ENCODE peak calls at places on chromosome 13, in four cellular contexts. T is neuronal stem cell, M is IMR-90, H is H9. W is an unnamed sample.
A peak's percentile ranks its signal among the peaks of the same experiment; 100 is the strongest.

GRCh38 chr13:74056829-74057564 is 77.2 kb downstream of the KLF12 start:
- DNase-seq in T (no peak), H (no peak), M (no peak), W (no peak)

GRCh38 chr13:113585828-113586355 is 1.3 kb downstream of the TFDP1 start:
- DNase-seq in M (no peak), T (no peak), H (no peak), W (no peak)

GRCh38 chr13:113650731-113651148 is 7.3 kb downstream of the ATP4B start:
- DNase-seq in H (no peak), T (no peak), M (no peak), W (no peak)

GRCh38 chr13:108227651-108228272 is 9.6 kb downstream of the ABHD13 start:
- DNase-seq in M (peak; percentile 52), T (no peak), H (no peak), W (no peak)

GRCh38 chr13:33349314-33349995 is 63.9 kb upstream of the STARD13 start:
- DNase-seq in T (peak; percentile 3), H (peak; percentile 47), M (no peak), W (peak; percentile 43)

GRCh38 chr13:100497394-100497793 is 91.2 kb downstream of the GGACT start:
- DNase-seq in T (no peak), H (no peak), M (peak; percentile 73), W (peak; percentile 40)

GRCh38 chr13:94198666-94199065 is 280.8 kb downstream of the DCT start:
- DNase-seq in M (no peak), H (no peak), T (no peak), W (peak; percentile 30)

GRCh38 chr13:28347456-28348371 is 147.2 kb downstream of the FLT1 start:
- DNase-seq in H (no peak), M (no peak), T (no peak), W (peak; percentile 69)

GRCh38 chr13:30925429-30925828 is 7.0 kb upstream of the TEX26 start:
- DNase-seq in H (no peak), T (no peak), M (no peak), W (no peak)
- H2BK5ac ChIP-seq in H (no peak overlapping the region), T (no peak overlapping the region), M (no peak overlapping the region), W (no peak overlapping the region)

GRCh38 chr13:25167775-25168174 is 4.3 kb downstream of the AMER2 start:
- DNase-seq in M (no peak), T (no peak), H (no peak), W (no peak)
- H3K27ac ChIP-seq in M (no peak overlapping the region), T (no peak overlapping the region), H (no peak overlapping the region), W (no peak overlapping the region)

DNA sequence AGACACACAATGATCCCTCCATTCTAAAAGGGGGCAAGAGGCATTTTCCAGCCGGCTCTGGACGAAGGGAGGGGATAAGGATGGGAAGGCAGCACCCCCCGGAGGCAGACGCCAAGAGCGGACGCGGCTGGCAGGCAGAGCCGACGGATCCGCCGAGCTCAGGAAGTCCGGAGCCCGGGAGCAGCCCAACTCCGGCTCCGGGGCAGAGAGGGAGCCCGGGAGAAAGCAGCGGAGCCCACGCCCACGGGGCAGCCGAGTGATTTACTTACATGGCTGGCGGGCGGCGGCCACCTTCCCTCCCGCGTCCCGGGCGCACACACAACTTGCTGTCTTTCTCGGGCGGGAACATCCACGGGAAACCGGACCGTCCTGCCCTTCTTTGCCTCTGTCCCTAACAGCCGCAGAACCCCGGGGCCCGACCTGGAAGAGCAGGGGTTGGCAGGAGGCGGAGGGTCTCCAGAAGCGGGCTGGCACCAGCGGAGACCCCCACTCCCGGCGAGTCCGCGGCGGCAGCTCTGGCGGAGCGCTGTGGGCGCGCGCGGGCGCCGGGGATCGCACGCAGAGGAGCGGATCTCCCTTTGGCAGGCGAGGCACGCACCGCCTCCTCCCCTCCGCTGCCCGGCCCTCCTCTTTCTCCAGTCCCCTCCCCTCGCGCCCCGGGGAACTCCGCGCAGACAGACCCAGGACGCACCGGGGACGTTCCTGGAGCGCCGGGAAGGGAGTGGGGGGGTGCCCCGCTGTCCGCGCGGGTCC is at the start of gene LHFPL6:
- DNase-seq in T (peak; percentile 73), M (peak; percentile 77), H (peak; percentile 72), W (peak; percentile 90)
- H2BK5ac ChIP-seq in T (peak within 1 kb of the TSS; percentile 93), M (peak within 1 kb of the TSS; percentile 71), H (no peak within 1 kb of the TSS), W (peak within 1 kb of the TSS; percentile 50)

DNA sequence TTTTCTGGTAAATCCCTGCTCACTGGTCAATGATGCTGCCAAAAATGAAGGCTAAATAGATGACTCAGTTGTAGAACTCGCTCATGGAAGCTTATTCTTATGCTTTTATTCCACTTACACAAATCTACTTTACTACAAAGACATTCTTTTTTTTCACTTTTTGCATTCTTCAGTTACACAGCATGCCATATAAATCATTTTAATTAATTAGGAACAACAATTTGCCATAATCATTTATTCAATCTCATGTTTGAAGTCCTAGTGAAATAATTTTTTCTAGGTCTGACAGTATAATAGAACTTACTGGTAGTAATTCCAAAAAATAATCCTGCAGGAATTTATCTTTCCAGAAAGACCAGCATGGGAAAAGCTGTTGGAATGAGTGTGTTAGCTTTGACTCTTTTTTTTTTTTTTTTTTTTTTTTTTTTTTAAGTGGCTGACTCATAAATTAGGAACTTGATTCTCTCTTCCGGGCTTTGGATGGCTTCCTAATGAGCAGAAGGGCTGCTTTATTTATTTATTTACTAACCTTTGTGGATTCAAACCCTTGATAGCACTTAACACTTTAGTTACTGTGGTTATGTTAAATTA is 256.7 kb downstream of the SPRY2 start:
- DNase-seq in T (no peak), M (peak; percentile 93), H (no peak), W (peak; percentile 88)
- H3K27ac ChIP-seq in T (no peak overlapping the region), M (no peak overlapping the region), H (no peak overlapping the region), W (peak overlapping the region; percentile 49)

DNA sequence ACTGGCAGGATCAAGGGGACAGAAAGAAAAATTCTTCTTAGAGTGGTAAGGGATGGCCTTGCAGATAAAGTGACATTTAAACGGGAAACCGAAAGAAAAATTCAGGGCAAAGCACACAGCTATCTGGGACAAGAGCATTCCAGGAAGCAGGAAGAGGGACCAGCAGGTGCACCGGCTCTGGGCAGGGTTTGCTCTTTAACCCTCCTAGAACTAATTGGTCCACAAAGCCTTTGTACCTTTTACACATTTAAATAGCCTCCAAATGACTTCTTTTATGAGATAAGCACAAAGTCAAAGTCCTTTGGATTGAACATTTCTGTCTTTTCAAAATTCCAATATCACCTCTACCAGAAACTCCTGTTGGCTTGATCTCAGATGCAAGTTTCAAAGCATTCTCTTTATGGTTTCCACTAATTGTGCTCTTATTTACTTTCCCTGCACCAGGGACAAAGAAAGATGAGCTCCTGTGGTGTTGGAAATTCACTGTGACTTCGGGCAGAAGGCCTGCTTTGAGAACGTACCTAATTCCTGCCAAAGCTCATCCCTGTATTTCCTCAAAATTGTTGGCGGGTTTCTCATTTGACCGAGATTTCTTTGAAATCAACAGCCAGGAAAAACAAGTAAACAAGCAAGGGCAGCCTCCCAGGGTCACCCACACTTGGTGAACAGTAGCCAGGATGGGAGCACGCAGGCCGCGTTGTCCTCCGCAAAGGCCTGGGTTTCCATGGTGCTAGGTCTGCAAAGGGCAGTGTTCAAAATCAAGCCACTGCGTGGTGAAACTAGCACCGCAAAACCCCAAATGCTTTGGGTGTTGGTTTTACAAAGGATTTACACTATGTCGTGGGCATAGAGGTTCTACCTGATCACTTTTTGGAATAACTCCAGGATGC is 98.6 kb downstream of the IRS2 start:
- DNase-seq in T (no peak), H (no peak), M (no peak), W (no peak)
- H2BK5ac ChIP-seq in T (no peak overlapping the region), H (no peak overlapping the region), M (no peak overlapping the region), W (no peak overlapping the region)

DNA sequence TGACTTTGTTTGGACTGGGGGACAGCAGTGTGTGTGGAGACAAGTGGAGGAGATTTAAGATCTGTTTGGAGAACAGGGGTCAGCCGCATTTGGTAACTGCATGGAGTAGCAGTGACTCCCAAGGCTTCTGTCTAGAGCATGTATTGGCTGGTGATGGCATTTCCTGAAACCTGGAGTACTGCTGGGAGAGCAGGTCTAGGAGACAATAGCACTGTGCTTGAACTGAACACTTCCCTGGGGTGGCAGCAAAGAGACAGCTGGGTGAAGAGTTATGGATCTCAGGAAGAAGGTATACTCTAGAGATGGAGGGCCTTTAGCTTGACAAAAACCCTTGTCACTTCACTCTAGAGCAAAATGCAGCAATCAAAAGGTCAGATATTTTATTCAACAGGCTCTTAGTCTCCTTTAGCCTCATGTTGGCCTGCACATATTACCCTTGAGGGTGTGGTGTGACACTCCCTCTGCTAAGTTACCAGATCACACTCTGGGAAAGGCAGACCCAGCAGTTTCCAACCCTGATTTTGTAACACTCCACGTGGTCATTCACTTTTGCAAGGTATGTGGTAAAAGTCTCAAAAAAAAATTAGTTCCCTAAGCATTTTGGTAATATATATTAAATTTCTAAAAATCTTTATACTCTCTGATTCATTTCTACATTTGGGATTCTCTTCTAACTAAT is 70.2 kb downstream of the DHRS12 start:
- DNase-seq in H (no peak), M (peak; percentile 15), T (no peak), W (peak; percentile 27)
- H3K27ac ChIP-seq in H (no peak overlapping the region), M (no peak overlapping the region), T (no peak overlapping the region), W (no peak overlapping the region)